ENCODE peak calls at places on chromosomes 4 and X, in five cellular contexts. One of them, this sample, is unnamed.
A peak's percentile ranks its signal among the peaks of the same experiment; 100 is the strongest.

GRCh38 chrX:44784241-44784640 is 59.6 kb upstream of the DUSP21 start:
- DNase-seq in testis: no peak
- DNase-seq in psoas muscle: no peak
- DNase-seq in body of pancreas: no peak
- DNase-seq in DND-41: no peak
- DNase-seq in this sample: no peak

GRCh38 chr4:6778435-6778834 is 4.1 kb upstream of the KIAA0232 start:
- DNase-seq in DND-41: no peak
- DNase-seq in body of pancreas: no peak
- DNase-seq in testis: no peak
- DNase-seq in psoas muscle: no peak
- DNase-seq in this sample: no peak

GRCh38 chr4:24988776-24989175 is 42.0 kb downstream of the LGI2 start:
- DNase-seq in testis: peak; percentile 23
- DNase-seq in psoas muscle: no peak
- DNase-seq in body of pancreas: no peak
- DNase-seq in DND-41: no peak
- DNase-seq in this sample: no peak

GRCh38 chr4:152831416-152831815 is 51.7 kb downstream of the ARFIP1 start:
- DNase-seq in psoas muscle: no peak
- DNase-seq in body of pancreas: no peak
- DNase-seq in testis: no peak
- DNase-seq in DND-41: no peak
- DNase-seq in this sample: no peak

GRCh38 chr4:69910016-69910782 is 20.7 kb upstream of the CSN1S1 start:
- DNase-seq in DND-41: no peak
- DNase-seq in testis: no peak
- DNase-seq in body of pancreas: no peak
- DNase-seq in psoas muscle: no peak
- DNase-seq in this sample: no peak

GRCh38 chrX:371907-372306 is 14.8 kb downstream of the PPP2R3B start:
- DNase-seq in psoas muscle: peak; percentile 28
- DNase-seq in DND-41: peak; percentile 49
- DNase-seq in body of pancreas: no peak
- DNase-seq in testis: no peak
- DNase-seq in this sample: no peak

GRCh38 chr4:183996868-183997267 is 91.8 kb downstream of the STOX2 start:
- DNase-seq in psoas muscle: no peak
- DNase-seq in testis: no peak
- DNase-seq in body of pancreas: no peak
- DNase-seq in DND-41: no peak
- DNase-seq in this sample: no peak

GRCh38 chrX:11954196-11954595 is 184.1 kb upstream of the FRMPD4 start:
- DNase-seq in DND-41: no peak
- DNase-seq in testis: no peak
- DNase-seq in psoas muscle: no peak
- DNase-seq in body of pancreas: no peak
- DNase-seq in this sample: no peak

GRCh38 chrX:68504237-68504636 is 5.4 kb downstream of the YIPF6 start:
- DNase-seq in DND-41: no peak
- DNase-seq in psoas muscle: no peak
- DNase-seq in body of pancreas: no peak
- DNase-seq in testis: no peak
- DNase-seq in this sample: no peak

GRCh38 chr4:99165978-99166377 is 21.9 kb upstream of the ADH4 start:
- DNase-seq in psoas muscle: no peak
- DNase-seq in testis: no peak
- DNase-seq in body of pancreas: no peak
- DNase-seq in DND-41: no peak
- DNase-seq in this sample: no peak

GRCh38 chr4:89868999-89869589 is 25.6 kb upstream of the MMRN1 start:
- DNase-seq in DND-41: no peak
- DNase-seq in testis: no peak
- DNase-seq in psoas muscle: no peak
- DNase-seq in body of pancreas: no peak
- DNase-seq in this sample: no peak

GRCh38 chr4:41349021-41349420 is 92.3 kb downstream of the UCHL1 start:
- DNase-seq in psoas muscle: no peak
- DNase-seq in DND-41: no peak
- DNase-seq in body of pancreas: no peak
- DNase-seq in testis: no peak
- DNase-seq in this sample: no peak

GRCh38 chr4:118034061-118034785 is at the start of gene NDST3:
- DNase-seq in testis: peak; percentile 89
- DNase-seq in DND-41: peak; percentile 92
- DNase-seq in psoas muscle: peak; percentile 32
- DNase-seq in body of pancreas: peak; percentile 45
- DNase-seq in this sample: peak; percentile 86

GRCh38 chr4:104747635-104748034 is 252.9 kb upstream of the CXXC4 start:
- DNase-seq in psoas muscle: no peak
- DNase-seq in testis: no peak
- DNase-seq in body of pancreas: no peak
- DNase-seq in DND-41: no peak
- DNase-seq in this sample: no peak

GRCh38 chr4:140807491-140808257 is 51.5 kb upstream of the TBC1D9 start:
- DNase-seq in psoas muscle: no peak
- DNase-seq in body of pancreas: no peak
- DNase-seq in testis: no peak
- DNase-seq in DND-41: no peak
- DNase-seq in this sample: no peak

GRCh38 chr4:42302348-42302747 is 94.9 kb upstream of the SHISA3 start:
- DNase-seq in body of pancreas: no peak
- DNase-seq in DND-41: peak; percentile 18
- DNase-seq in testis: peak; percentile 33
- DNase-seq in psoas muscle: no peak
- DNase-seq in this sample: peak; percentile 79

GRCh38 chrX:40245411-40246140 is 147.8 kb upstream of the BCOR start:
- DNase-seq in testis: no peak
- DNase-seq in DND-41: no peak
- DNase-seq in body of pancreas: no peak
- DNase-seq in psoas muscle: peak; percentile 67
- DNase-seq in this sample: no peak

GRCh38 chrX:107374116-107374515 is 75.3 kb upstream of the FRMPD3 start:
- DNase-seq in testis: no peak
- DNase-seq in psoas muscle: no peak
- DNase-seq in DND-41: no peak
- DNase-seq in body of pancreas: no peak
- DNase-seq in this sample: no peak

GRCh38 chrX:53449632-53450031 is 15.5 kb upstream of the HSD17B10 start:
- DNase-seq in body of pancreas: no peak
- DNase-seq in testis: no peak
- DNase-seq in psoas muscle: no peak
- DNase-seq in DND-41: no peak
- DNase-seq in this sample: no peak

GRCh38 chr4:135775909-135776308 is 1574.3 kb upstream of the PABPC4L start:
- DNase-seq in testis: no peak
- DNase-seq in body of pancreas: no peak
- DNase-seq in psoas muscle: no peak
- DNase-seq in DND-41: peak; percentile 55
- DNase-seq in this sample: no peak

GRCh38 chrX:10512258-10512657 is 108.1 kb downstream of the MID1 start:
- DNase-seq in DND-41: no peak
- DNase-seq in testis: no peak
- DNase-seq in body of pancreas: no peak
- DNase-seq in psoas muscle: no peak
- DNase-seq in this sample: no peak

GRCh38 chrX:11130142-11130541 is 19.0 kb downstream of the HCCS start:
- DNase-seq in testis: no peak
- DNase-seq in DND-41: no peak
- DNase-seq in psoas muscle: no peak
- DNase-seq in body of pancreas: no peak
- DNase-seq in this sample: no peak

GRCh38 chrX:129650183-129650689 is 4.5 kb downstream of the APLN start:
- DNase-seq in DND-41: no peak
- DNase-seq in psoas muscle: no peak
- DNase-seq in testis: no peak
- DNase-seq in body of pancreas: no peak
- DNase-seq in this sample: no peak

GRCh38 chrX:135324463-135324862 is 15.2 kb downstream of the ETDC start:
- DNase-seq in psoas muscle: no peak
- DNase-seq in testis: no peak
- DNase-seq in DND-41: no peak
- DNase-seq in body of pancreas: no peak
- DNase-seq in this sample: no peak

GRCh38 chrX:43108828-43109227 is 330.9 kb upstream of the PPP1R2C start:
- DNase-seq in body of pancreas: no peak
- DNase-seq in testis: no peak
- DNase-seq in DND-41: no peak
- DNase-seq in psoas muscle: no peak
- DNase-seq in this sample: no peak

GRCh38 chr4:37549003-37549402 is 137.2 kb downstream of the RELL1 start:
- DNase-seq in body of pancreas: no peak
- DNase-seq in psoas muscle: no peak
- DNase-seq in DND-41: no peak
- DNase-seq in testis: no peak
- DNase-seq in this sample: no peak

GRCh38 chr4:99808260-99808857 is 8.3 kb upstream of the DAPP1 start:
- DNase-seq in DND-41: peak; percentile 24
- DNase-seq in testis: peak; percentile 79
- DNase-seq in body of pancreas: peak; percentile 74
- DNase-seq in psoas muscle: peak; percentile 71
- DNase-seq in this sample: peak; percentile 59

DNA sequence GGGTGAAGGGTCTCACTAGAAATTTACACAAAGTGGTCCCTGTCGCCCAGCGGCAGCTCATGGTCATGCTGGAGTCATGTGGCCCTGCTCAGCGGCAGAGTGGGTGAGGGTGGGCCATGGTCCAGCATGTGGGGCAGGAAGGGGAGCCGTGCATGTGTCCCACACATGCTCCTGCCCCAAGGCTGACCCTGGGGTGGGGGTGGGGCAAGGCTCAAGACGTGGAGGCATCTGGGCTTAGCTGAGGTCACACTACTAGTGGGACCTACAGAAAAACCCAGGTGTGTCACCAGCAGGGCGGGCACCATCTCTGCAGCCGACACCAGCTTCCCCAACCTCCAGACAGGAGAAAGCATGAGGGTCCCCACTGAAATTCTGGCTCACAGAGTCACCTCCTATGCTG is 42.4 kb downstream of the EVC start:
- DNase-seq in psoas muscle: no peak
- DNase-seq in DND-41: no peak
- DNase-seq in testis: no peak
- DNase-seq in body of pancreas: no peak
- DNase-seq in this sample: no peak
- H3K4me1 ChIP-seq in psoas muscle: no peaks in the 10 kb centered on the region
- H3K4me1 ChIP-seq in DND-41: no peaks in the 10 kb centered on the region
- H3K4me1 ChIP-seq in testis: no peaks in the 10 kb centered on the region
- H3K4me1 ChIP-seq in body of pancreas: peaks cover 4% of the 10 kb centered on the region
- H3K4me1 ChIP-seq in this sample: no peaks in the 10 kb centered on the region

GRCh38 chr4:52057196-52057595 is 6.1 kb downstream of the SPATA18 start:
- DNase-seq in testis: no peak
- DNase-seq in body of pancreas: no peak
- DNase-seq in psoas muscle: no peak
- DNase-seq in DND-41: no peak
- DNase-seq in this sample: no peak

GRCh38 chr4:52051615-52052474 is 741 bp downstream of the SPATA18 start:
- DNase-seq in body of pancreas: peak; percentile 50
- DNase-seq in testis: peak; percentile 89
- DNase-seq in DND-41: no peak
- DNase-seq in psoas muscle: peak; percentile 76
- DNase-seq in this sample: no peak

GRCh38 chr4:52052475-52052780 is 1.3 kb downstream of the SPATA18 start:
- DNase-seq in testis: peak; percentile 17
- DNase-seq in psoas muscle: no peak
- DNase-seq in DND-41: no peak
- DNase-seq in body of pancreas: no peak
- DNase-seq in this sample: no peak

GRCh38 chr4:52054254-52054653 is 3.1 kb downstream of the SPATA18 start:
- DNase-seq in testis: no peak
- DNase-seq in body of pancreas: no peak
- DNase-seq in DND-41: no peak
- DNase-seq in psoas muscle: no peak
- DNase-seq in this sample: no peak

GRCh38 chr4:52051213-52051614 is at the start of gene SPATA18:
- DNase-seq in testis: peak; percentile 55
- DNase-seq in DND-41: no peak
- DNase-seq in psoas muscle: peak; percentile 57
- DNase-seq in body of pancreas: peak; percentile 16
- DNase-seq in this sample: no peak
- H3K27me3 ChIP-seq in testis: no peaks in the 10 kb centered on the region
- H3K27me3 ChIP-seq in DND-41: no peaks in the 10 kb centered on the region
- H3K27me3 ChIP-seq in psoas muscle: peaks cover 5% of the 10 kb centered on the region
- H3K27me3 ChIP-seq in body of pancreas: no peaks in the 10 kb centered on the region
- H3K27me3 ChIP-seq in this sample: peaks cover 7% of the 10 kb centered on the region

GRCh38 chr4:113921089-113921842 is 58.2 kb downstream of the ARSJ start:
- DNase-seq in psoas muscle: no peak
- DNase-seq in body of pancreas: no peak
- DNase-seq in DND-41: no peak
- DNase-seq in testis: no peak
- DNase-seq in this sample: no peak

GRCh38 chr4:113919145-113919544 is 60.3 kb downstream of the ARSJ start:
- DNase-seq in testis: no peak
- DNase-seq in DND-41: no peak
- DNase-seq in psoas muscle: no peak
- DNase-seq in body of pancreas: no peak
- DNase-seq in this sample: no peak

DNA sequence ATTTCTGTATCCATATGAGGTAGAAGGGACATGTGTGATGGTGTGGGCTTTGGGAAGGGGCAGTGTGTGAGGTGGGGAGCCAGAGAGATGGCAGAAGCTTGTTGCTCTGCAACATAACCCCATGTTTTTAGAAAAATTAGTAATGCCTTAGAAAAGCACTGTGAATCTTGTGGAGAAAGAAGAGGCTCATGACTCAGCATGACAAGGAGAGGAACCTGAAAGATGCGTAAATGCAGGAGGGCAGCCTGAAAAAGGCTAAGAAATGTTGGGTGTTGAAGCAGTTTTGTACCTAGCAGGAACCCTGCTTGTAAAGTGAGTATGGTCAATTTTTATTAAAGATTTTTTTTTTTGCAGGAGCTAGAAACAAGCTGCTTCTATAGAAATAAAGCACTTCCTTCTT is 59.8 kb downstream of the ARSJ start:
- DNase-seq in psoas muscle: no peak
- DNase-seq in body of pancreas: no peak
- DNase-seq in testis: no peak
- DNase-seq in DND-41: no peak
- DNase-seq in this sample: no peak
- H3K4me1 ChIP-seq in psoas muscle: no peaks in the 10 kb centered on the region
- H3K4me1 ChIP-seq in body of pancreas: no peaks in the 10 kb centered on the region
- H3K4me1 ChIP-seq in testis: no peaks in the 10 kb centered on the region
- H3K4me1 ChIP-seq in DND-41: no peaks in the 10 kb centered on the region
- H3K4me1 ChIP-seq in this sample: no peaks in the 10 kb centered on the region

GRCh38 chr4:825063-825968 is 613 bp downstream of the CPLX1 start:
- DNase-seq in testis: peak; percentile 35
- DNase-seq in psoas muscle: peak; percentile 47
- DNase-seq in DND-41: no peak
- DNase-seq in body of pancreas: peak; percentile 21
- DNase-seq in this sample: peak; percentile 43

GRCh38 chr4:824461-825062 is 1.4 kb downstream of the CPLX1 start:
- DNase-seq in DND-41: no peak
- DNase-seq in body of pancreas: no peak
- DNase-seq in testis: no peak
- DNase-seq in psoas muscle: peak; percentile 48
- DNase-seq in this sample: peak; percentile 64

GRCh38 chr4:827209-828081 is 1.5 kb upstream of the CPLX1 start:
- DNase-seq in body of pancreas: peak; percentile 11
- DNase-seq in psoas muscle: peak; percentile 37
- DNase-seq in DND-41: no peak
- DNase-seq in testis: no peak
- DNase-seq in this sample: peak; percentile 21

GRCh38 chr4:825969-826330 is at the start of gene CPLX1:
- DNase-seq in testis: no peak
- DNase-seq in psoas muscle: peak; percentile 28
- DNase-seq in body of pancreas: peak; percentile 16
- DNase-seq in DND-41: no peak
- DNase-seq in this sample: peak; percentile 91

GRCh38 chr4:826508-827208 is 729 bp upstream of the CPLX1 start:
- DNase-seq in DND-41: no peak
- DNase-seq in body of pancreas: peak; percentile 10
- DNase-seq in psoas muscle: peak; percentile 46
- DNase-seq in testis: no peak
- DNase-seq in this sample: peak; percentile 55
- H3K27me3 ChIP-seq in DND-41: no peaks in the 10 kb centered on the region
- H3K27me3 ChIP-seq in body of pancreas: no peaks in the 10 kb centered on the region
- H3K27me3 ChIP-seq in psoas muscle: peaks cover 87% of the 10 kb centered on the region
- H3K27me3 ChIP-seq in testis: no peaks in the 10 kb centered on the region
- H3K27me3 ChIP-seq in this sample: no peaks in the 10 kb centered on the region